ENCODE peak calls at places on chromosomes 13 and 19, in four cellular contexts. C is astrocyte of the spinal cord, X is lower leg skin, U is pancreas. G is an unnamed sample.

GRCh38 chr13:24161010-24161775 is 673 bp downstream of the SPATA13 start:
- DNase-seq in C (peak), X (peak), U (peak), G (no peak)

GRCh38 chr19:2415973-2416319 is 11.4 kb downstream of the TIMM13 start:
- DNase-seq in C (no peak), X (no peak), U (no peak), G (no peak)

GRCh38 chr19:39518975-39519374 is 4.0 kb downstream of the SELENOV start:
- DNase-seq in C (no peak), X (no peak), U (no peak), G (no peak)

GRCh38 chr19:44988896-44989563 is 12.2 kb upstream of the RELB start:
- DNase-seq in C (peak), X (peak), U (peak), G (no peak)

GRCh38 chr19:29083863-29084262 is 129.1 kb downstream of the UQCRFS1 start:
- DNase-seq in C (no peak), X (peak), U (no peak), G (no peak)

GRCh38 chr13:20119960-20120359 is 40.9 kb downstream of the GJA3 start:
- DNase-seq in C (no peak), X (peak), U (no peak), G (no peak)

GRCh38 chr13:110641055-110642015 is 26.0 kb downstream of the NAXD start:
- DNase-seq in C (peak), X (no peak), U (no peak), G (no peak)

GRCh38 chr13:43003010-43003409 is 11.0 kb upstream of the EPSTI1 start:
- DNase-seq in C (no peak), X (no peak), U (no peak), G (no peak)

GRCh38 chr13:78161266-78161665 is 242.6 kb upstream of the EDNRB start:
- DNase-seq in C (no peak), X (no peak), U (no peak), G (no peak)

GRCh38 chr13:91693466-91693865 is 295.0 kb downstream of the GPC5 start:
- DNase-seq in C (no peak), X (no peak), U (no peak), G (no peak)

GRCh38 chr13:39047560-39047959 is 9.3 kb downstream of the NHLRC3 start:
- DNase-seq in C (no peak), X (no peak), U (no peak), G (no peak)

GRCh38 chr19:28359819-28360414 is 853.0 kb downstream of the UQCRFS1 start:
- DNase-seq in C (no peak), X (no peak), U (no peak), G (no peak)

GRCh38 chr13:32445461-32445860 is 17.5 kb upstream of the N4BP2L1 start:
- DNase-seq in C (no peak), X (no peak), U (no peak), G (no peak)

GRCh38 chr19:23101241-23101640 is 15.6 kb upstream of the ZNF730 start:
- DNase-seq in C (no peak), X (no peak), U (no peak), G (no peak)

GRCh38 chr13:43363156-43363918 is 340.0 kb downstream of the DNAJC15 start:
- DNase-seq in C (peak), X (no peak), U (no peak), G (no peak)

GRCh38 chr19:49058592-49058991 is 1.0 kb upstream of the CGB7 start:
- DNase-seq in C (peak), X (no peak), U (no peak), G (no peak)

GRCh38 chr13:63184693-63185092 is 1769.0 kb upstream of the PCDH20 start:
- DNase-seq in C (peak), X (no peak), U (no peak), G (no peak)

GRCh38 chr13:33279414-33279813 is 6.1 kb downstream of the STARD13 start:
- DNase-seq in C (no peak), X (no peak), U (no peak), G (no peak)

GRCh38 chr13:102317593-102317992 is 84.3 kb downstream of the FGF14 start:
- DNase-seq in C (peak), X (peak), U (peak), G (peak)

GRCh38 chr19:40921005-40921897 is 39.2 kb upstream of the CYP2A7 start:
- DNase-seq in C (no peak), X (no peak), U (peak), G (no peak)

GRCh38 chr19:11576186-11576585 is 1.3 kb downstream of the ACP5 start:
- DNase-seq in C (no peak), X (no peak), U (no peak), G (no peak)

GRCh38 chr13:22220186-22221160 is 549.6 kb downstream of the FGF9 start:
- DNase-seq in C (no peak), X (no peak), U (no peak), G (no peak)

GRCh38 chr13:91101436-91101835 is 246.1 kb upstream of the MIR17HG start:
- DNase-seq in C (no peak), X (no peak), U (no peak), G (no peak)

GRCh38 chr19:41324921-41325639 is 15.1 kb downstream of the CCDC97 start:
- DNase-seq in C (peak), X (peak), U (peak), G (peak)

GRCh38 chr19:38015771-38016170 is 108.8 kb downstream of the SIPA1L3 start:
- DNase-seq in C (no peak), X (no peak), U (no peak), G (no peak)

GRCh38 chr13:58531614-58532013 is 900.1 kb downstream of the PCDH17 start:
- DNase-seq in C (no peak), X (no peak), U (no peak), G (no peak)

GRCh38 chr19:40650749-40651305 is 39.6 kb downstream of the NUMBL start:
- DNase-seq in C (peak), X (no peak), U (no peak), G (peak)

GRCh38 chr19:49664171-49665070 is 1.2 kb downstream of the IRF3 start:
- DNase-seq in C (peak), X (peak), U (peak), G (peak)

GRCh38 chr13:97359181-97360057 is 74.5 kb upstream of the RAP2A start:
- DNase-seq in C (peak), X (no peak), U (peak), G (peak)

GRCh38 chr13:113098163-113098732 is 7.3 kb upstream of the F7 start:
- DNase-seq in C (peak), X (no peak), U (no peak), G (no peak)
- H3K4me3 ChIP-seq in C (no peak), X (no peak), U (no peak), G (no peak)

GRCh38 chr13:51559916-51560315 is 24.3 kb upstream of the WDFY2 start:
- DNase-seq in C (no peak), X (no peak), U (no peak), G (no peak)

GRCh38 chr13:51560336-51560735 is 23.9 kb upstream of the WDFY2 start:
- DNase-seq in C (no peak), X (no peak), U (no peak), G (no peak)

GRCh38 chr13:51556740-51557139 is 27.5 kb upstream of the WDFY2 start:
- DNase-seq in C (no peak), X (peak), U (no peak), G (no peak)

GRCh38 chr13:51557423-51557822 is 26.8 kb upstream of the WDFY2 start:
- DNase-seq in C (no peak), X (no peak), U (no peak), G (no peak)

GRCh38 chr13:51557875-51558604 is 26.2 kb upstream of the WDFY2 start:
- DNase-seq in C (peak), X (peak), U (no peak), G (no peak)
- H3K4me3 ChIP-seq in C (no peak), X (no peak), U (no peak), G (no peak)

GRCh38 chr19:51549533-51550324 is 18.3 kb upstream of the SIGLEC6 start:
- DNase-seq in C (no peak), X (peak), U (no peak), G (peak)

GRCh38 chr19:51551673-51552440 is 19.2 kb upstream of the ZNF175 start:
- DNase-seq in C (no peak), X (no peak), U (no peak), G (no peak)

GRCh38 chr19:51552608-51552995 is 18.5 kb upstream of the ZNF175 start:
- DNase-seq in C (no peak), X (no peak), U (no peak), G (no peak)

GRCh38 chr19:51552996-51553725 is 17.9 kb upstream of the ZNF175 start:
- DNase-seq in C (peak), X (peak), U (peak), G (no peak)

GRCh38 chr19:51550848-51551672 is 19.6 kb upstream of the SIGLEC6 start:
- DNase-seq in C (no peak), X (peak), U (no peak), G (no peak)
- H3K4me3 ChIP-seq in C (no peak), X (no peak), U (no peak), G (no peak)

GRCh38 chr13:40390290-40391008 is 276.0 kb downstream of the FOXO1 start:
- DNase-seq in C (no peak), X (no peak), U (no peak), G (no peak)
- H3K4me3 ChIP-seq in C (no peak), X (no peak), U (no peak), G (no peak)

GRCh38 chr19:35205733-35206323 is 22.7 kb downstream of the FAM187B start:
- DNase-seq in C (no peak), X (no peak), U (no peak), G (no peak)
- H3K4me3 ChIP-seq in C (no peak), X (no peak), U (no peak), G (no peak)

GRCh38 chr19:33196446-33197193 is 2.5 kb downstream of the LRP3 start:
- DNase-seq in C (no peak), X (no peak), U (no peak), G (no peak)

GRCh38 chr19:33195711-33196347 is 1.7 kb downstream of the LRP3 start:
- DNase-seq in C (no peak), X (no peak), U (no peak), G (no peak)

GRCh38 chr19:33193864-33194362 is at the start of gene LRP3:
- DNase-seq in C (no peak), X (no peak), U (peak), G (no peak)

GRCh38 chr19:33194527-33194883 is 375 bp downstream of the LRP3 start:
- DNase-seq in C (no peak), X (no peak), U (no peak), G (no peak)

GRCh38 chr19:33194884-33195710 is 967 bp downstream of the LRP3 start:
- DNase-seq in C (peak), X (no peak), U (peak), G (no peak)
- H3K4me3 ChIP-seq in C (peak), X (peak), U (peak), G (peak)

DNA sequence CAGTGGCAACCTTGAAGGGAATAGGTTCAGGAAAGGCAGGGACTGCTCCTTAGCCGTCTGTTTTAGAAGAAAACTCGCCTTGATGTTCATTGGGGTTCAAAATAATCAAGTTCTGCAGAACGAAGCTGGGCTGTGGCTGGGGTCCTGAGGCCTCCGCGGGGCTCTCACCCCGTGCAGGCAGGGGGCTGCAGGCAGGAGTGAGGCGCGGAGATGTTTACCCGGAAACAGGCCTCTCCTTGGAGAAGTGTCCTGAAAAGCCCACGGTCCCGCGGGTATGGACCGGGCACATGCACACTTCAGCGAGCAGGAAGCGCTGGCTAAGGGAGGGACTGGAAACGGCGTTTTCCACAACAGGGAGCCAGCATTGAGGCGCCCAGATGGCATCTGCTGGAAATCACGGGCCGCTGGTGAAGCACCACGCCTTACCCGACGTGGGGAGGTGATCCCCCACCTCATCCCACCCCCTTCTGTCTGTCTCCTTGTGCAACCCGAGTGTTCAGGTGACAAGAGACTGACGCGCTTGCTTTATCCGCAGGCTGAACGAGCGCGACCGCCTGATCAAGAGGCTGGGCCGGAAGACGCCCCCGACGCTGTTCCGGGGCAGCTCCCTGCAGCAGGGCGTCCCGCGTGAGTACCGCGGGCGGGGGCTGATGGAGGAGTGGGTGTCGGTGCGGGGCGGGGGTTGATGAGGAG is 39.7 kb downstream of the SHISA2 start:
- DNase-seq in C (no peak), X (peak), U (no peak), G (no peak)
- H3K4me3 ChIP-seq in C (peak), X (no peak), U (no peak), G (peak)

DNA sequence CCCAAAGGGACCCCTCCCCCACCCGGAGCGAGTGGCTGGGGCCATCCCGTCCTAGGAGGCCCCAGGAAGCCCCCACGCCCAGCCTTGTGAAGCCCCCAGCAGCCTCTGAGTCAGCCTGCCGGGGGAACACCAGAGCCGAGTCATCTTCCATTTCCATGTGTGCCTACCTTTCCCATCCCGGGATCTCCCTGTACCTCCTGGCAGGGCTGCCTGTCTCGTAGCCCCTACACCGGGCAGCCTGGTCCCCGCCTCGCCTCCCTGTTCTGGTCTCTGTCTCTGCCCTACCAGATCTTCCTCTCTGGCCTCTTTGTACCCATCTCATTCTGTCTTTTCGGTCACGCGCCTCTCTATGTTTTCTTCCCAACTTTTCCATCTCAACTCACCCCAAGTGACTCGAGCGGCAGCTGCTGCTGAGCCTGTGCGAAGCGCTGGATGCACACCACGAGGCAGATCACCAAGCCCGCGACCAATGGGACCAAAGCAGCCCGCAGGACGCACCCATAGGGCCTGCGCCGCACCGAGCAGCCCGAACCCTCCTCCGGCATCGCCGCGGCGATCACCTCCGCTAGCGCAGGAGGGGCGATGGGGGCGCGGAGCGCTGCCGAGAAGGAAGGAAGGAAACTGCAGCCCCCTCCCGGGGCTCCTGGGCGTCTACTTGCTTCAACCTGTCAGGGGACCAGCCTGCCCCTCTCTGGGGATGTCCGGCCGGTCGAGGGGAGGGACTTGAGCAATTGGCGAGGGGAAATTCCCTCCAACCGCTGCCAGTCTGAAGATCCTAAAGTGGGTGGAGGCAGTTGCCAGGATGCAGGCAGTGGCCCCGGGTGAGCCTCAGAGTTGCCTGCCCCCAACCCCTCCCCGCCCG is at the start of gene CD70:
- DNase-seq in C (no peak), X (peak), U (no peak), G (no peak)
- H3K4me3 ChIP-seq in C (peak), X (no peak), U (no peak), G (no peak)